ENCODE peak calls at places on chromosome 11, in four cellular contexts. Z, H, P and X are unnamed samples. For H3K9me3, the result is how much of the 10 kb centered on the place peaks cover.

GRCh38 chr11:120186408-120186798 is 24.4 kb upstream of the OAF start:
- DNase-seq in H (peak), P (peak), Z (no peak), X (no peak)

GRCh38 chr11:438101-438844 is 3.5 kb downstream of the ANO9 start:
- DNase-seq in P (no peak), Z (no peak), H (no peak), X (no peak)

GRCh38 chr11:64545605-64546004 is 45.4 kb upstream of the SLC22A12 start:
- DNase-seq in H (no peak), P (no peak), Z (no peak), X (no peak)

GRCh38 chr11:80727315-80727714 is 1286.5 kb upstream of the TENM4 start:
- DNase-seq in H (no peak), Z (peak), P (no peak), X (no peak)

GRCh38 chr11:78030429-78031325 is 7.6 kb upstream of the KCTD14 start:
- DNase-seq in Z (peak), H (peak), P (peak), X (no peak)

GRCh38 chr11:127157225-127157624 is 156.7 kb upstream of the KIRREL3 start:
- DNase-seq in H (no peak), Z (no peak), P (no peak), X (no peak)

GRCh38 chr11:1476946-1477736 is 9.4 kb downstream of the MOB2 start:
- DNase-seq in Z (no peak), P (peak), H (peak), X (no peak)

GRCh38 chr11:4713241-4713640 is 8.7 kb downstream of the MMP26 start:
- DNase-seq in P (no peak), H (no peak), Z (no peak), X (no peak)

GRCh38 chr11:74427377-74427776 is 29.1 kb upstream of the PGM2L1 start:
- DNase-seq in Z (no peak), H (no peak), P (no peak), X (no peak)

GRCh38 chr11:35332524-35332923 is 86.8 kb downstream of the SLC1A2 start:
- DNase-seq in Z (no peak), P (no peak), H (no peak), X (no peak)

GRCh38 chr11:34640050-34640971 is 19.4 kb downstream of the EHF start:
- DNase-seq in Z (peak), H (peak), P (no peak), X (no peak)

GRCh38 chr11:64447717-64448598 is 89.0 kb downstream of the RPS6KA4 start:
- DNase-seq in Z (no peak), H (peak), P (peak), X (no peak)

GRCh38 chr11:118789501-118790356 is 1.2 kb downstream of the DDX6 start:
- DNase-seq in H (no peak), Z (peak), P (no peak), X (no peak)

GRCh38 chr11:123517559-123518364 is 87.7 kb downstream of the GRAMD1B start:
- DNase-seq in P (no peak), Z (no peak), H (no peak), X (no peak)

GRCh38 chr11:405323-405975 is 9.3 kb downstream of the SIGIRR start:
- DNase-seq in H (no peak), P (peak), Z (no peak), X (no peak)

GRCh38 chr11:34512810-34513673 is 552 bp downstream of the ELF5 start:
- DNase-seq in P (no peak), Z (peak), H (peak), X (peak)

GRCh38 chr11:68363771-68364170 is 51.4 kb downstream of the LRP5 start:
- DNase-seq in H (no peak), P (no peak), Z (no peak), X (no peak)

GRCh38 chr11:68120212-68121066 is 749 bp downstream of the CHKA start:
- DNase-seq in Z (peak), P (peak), H (peak), X (peak)

GRCh38 chr11:33778682-33779081 is 4.4 kb upstream of the FBXO3 start:
- DNase-seq in H (no peak), Z (peak), P (no peak), X (no peak)

GRCh38 chr11:131579932-131580387 is 209.5 kb downstream of the NTM start:
- DNase-seq in Z (peak), P (no peak), H (no peak), X (no peak)

GRCh38 chr11:12218909-12219308 is 108.5 kb downstream of the MICAL2 start:
- DNase-seq in Z (no peak), H (no peak), P (no peak), X (no peak)

GRCh38 chr11:33413296-33413695 is 156.1 kb downstream of the HIPK3 start:
- DNase-seq in H (no peak), P (no peak), Z (no peak), X (no peak)

GRCh38 chr11:61749607-61750217 is 2.7 kb upstream of the MYRF start:
- DNase-seq in P (no peak), Z (peak), H (no peak), X (no peak)

GRCh38 chr11:68812526-68812925 is 29.2 kb downstream of the CPT1A start:
- DNase-seq in H (no peak), Z (no peak), P (no peak), X (no peak)

GRCh38 chr11:6962673-6963072 is 36.4 kb downstream of the ZNF215 start:
- DNase-seq in Z (no peak), P (no peak), H (no peak), X (no peak)

GRCh38 chr11:6614446-6614845 is 2.4 kb upstream of the TAF10 start:
- DNase-seq in H (no peak), Z (no peak), P (peak), X (no peak)

GRCh38 chr11:102446606-102447005 is 6.0 kb downstream of the TMEM123 start:
- DNase-seq in H (no peak), P (no peak), Z (no peak), X (no peak)

GRCh38 chr11:111676878-111677585 is 74.8 kb downstream of the SIK2 start:
- DNase-seq in H (no peak), Z (no peak), P (no peak), X (no peak)

GRCh38 chr11:29214833-29215232 is 802.0 kb downstream of the KCNA4 start:
- DNase-seq in Z (no peak), H (no peak), P (no peak), X (no peak)

GRCh38 chr11:4181780-4182721 is 87.5 kb downstream of the RRM1 start:
- DNase-seq in Z (peak), H (peak), P (no peak), X (no peak)

GRCh38 chr11:121478895-121479281 is 26.1 kb upstream of the SORL1-AS1 start:
- DNase-seq in P (no peak), Z (peak), H (no peak), X (no peak)

DNA sequence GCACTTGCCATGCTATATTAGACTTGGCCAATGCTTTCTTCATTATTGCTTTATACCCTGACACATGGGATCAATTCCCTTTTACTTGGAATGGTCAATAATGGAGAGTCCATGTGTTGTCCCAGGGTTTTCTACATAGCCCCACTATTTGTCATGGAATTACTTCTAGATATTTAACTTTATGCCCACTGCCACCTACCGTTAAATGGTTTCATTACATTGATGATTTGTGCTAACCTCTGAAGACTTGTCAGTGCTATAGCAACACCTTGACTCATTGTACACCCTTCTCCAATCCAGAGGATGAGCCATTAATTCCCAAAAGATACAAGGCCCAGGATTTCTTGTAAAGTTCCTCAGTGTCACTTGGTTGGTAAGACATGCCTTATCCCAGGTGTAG is 31.4 kb upstream of the SLC22A25 start:
- DNase-seq in H (no peak), P (no peak), Z (no peak), X (no peak)
- H3K9me3 ChIP-seq in H (under half), P (under half), Z (under half), X (under half)

GRCh38 chr11:37468344-37468743 is 870.3 kb upstream of the RAG2 start:
- DNase-seq in H (no peak), Z (no peak), P (no peak), X (no peak)

GRCh38 chr11:37459430-37459829 is 861.4 kb upstream of the RAG2 start:
- DNase-seq in Z (no peak), P (no peak), H (no peak), X (no peak)

DNA sequence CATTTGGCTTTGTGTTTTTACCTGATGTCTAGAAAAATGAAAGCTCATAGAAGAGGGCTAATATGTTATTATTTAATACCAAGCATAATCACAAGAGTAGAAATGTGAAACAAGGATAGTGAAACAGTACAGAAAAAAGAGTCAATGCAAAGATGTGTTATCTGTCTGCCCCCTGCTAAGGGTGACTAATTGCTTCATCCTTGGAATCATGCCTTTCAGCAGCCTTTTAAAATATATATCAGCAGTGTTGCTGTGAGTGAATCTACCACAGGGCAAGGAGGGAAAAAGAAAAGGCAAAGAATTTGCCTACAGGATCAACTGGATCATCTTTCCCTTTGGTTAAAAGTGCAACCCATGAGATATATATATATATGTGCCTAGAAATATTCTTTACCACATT is 867.2 kb upstream of the RAG2 start:
- DNase-seq in Z (no peak), H (no peak), P (no peak), X (no peak)
- H3K9me3 ChIP-seq in Z (under half), H (under half), P (under half), X (under half)

DNA sequence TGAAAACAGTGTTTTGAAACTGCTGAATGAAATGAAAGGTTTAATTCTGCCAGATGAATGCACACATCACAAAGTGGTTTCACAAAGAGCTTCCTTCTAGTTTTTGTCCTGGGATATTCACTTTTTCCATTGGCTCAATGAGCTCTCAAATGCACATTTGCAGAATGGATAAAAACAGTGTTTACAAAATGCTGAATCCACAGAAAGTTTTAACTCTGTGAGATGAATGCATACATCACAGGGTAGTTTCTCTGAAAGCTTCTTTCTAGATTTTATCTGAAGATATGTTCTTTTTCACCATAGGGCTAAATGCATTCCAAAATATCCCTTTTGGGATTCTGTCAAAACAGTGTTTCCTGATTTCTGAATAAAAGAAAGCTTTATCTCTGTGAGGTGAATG is 237.6 kb downstream of the OR4A5 start:
- DNase-seq in H (no peak), P (no peak), Z (no peak), X (no peak)
- H3K9me3 ChIP-seq in H (under half), P (under half), Z (half or more), X (under half)

DNA sequence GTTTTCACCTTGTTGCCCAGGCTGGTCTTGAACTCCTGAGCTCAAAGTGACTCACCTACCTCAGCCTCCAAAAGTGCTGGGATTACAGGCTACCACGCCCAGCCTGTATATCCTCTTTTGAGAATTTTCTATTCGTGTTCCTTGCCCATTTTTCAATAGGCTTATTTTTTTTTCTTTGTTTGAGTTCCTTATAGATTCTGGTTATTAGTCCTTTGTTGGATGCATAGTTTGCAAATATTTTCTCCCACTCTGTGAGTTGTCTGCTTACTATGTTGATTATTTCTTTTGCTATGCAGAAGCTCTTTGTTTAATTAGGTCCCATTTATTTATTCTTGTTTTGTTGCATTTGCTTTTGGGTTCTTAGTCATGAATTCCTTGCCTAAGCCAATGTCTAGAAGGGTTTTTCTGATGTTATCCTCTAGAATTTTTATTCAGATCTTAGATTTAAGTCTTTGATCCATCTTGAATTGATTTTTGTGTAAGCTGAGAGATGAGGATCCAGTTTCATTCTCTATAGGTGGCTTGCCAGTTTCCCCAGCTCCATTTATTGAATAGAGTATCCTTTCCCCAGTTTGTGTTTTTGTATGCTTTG is 17.7 kb upstream of the ZBED5 start:
- DNase-seq in P (no peak), H (no peak), Z (no peak), X (no peak)
- H3K9me3 ChIP-seq in P (under half), H (under half), Z (under half), X (under half)

DNA sequence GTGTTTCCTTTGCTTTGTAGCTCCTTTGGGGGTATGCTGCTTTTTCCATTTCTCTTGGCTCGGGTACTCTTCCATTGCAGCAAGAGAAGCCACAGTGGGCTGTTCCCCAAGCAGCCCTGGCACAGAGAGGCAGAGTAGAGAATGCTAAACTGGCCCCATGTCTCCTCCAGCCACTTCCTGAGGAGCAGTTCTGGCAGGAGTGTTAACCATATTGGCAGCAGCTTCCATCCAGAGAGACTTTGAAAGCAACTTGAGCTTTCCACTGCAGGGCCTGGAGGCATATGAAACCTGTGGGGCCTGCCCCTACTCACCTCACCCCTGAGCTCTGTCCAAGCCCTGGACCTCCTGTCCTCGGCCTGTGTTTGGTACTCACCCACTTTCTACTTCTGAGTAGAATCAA is 61.8 kb downstream of the ALX4 start:
- DNase-seq in Z (no peak), H (no peak), P (no peak), X (no peak)
- H3K9me3 ChIP-seq in Z (under half), H (under half), P (under half), X (under half)

DNA sequence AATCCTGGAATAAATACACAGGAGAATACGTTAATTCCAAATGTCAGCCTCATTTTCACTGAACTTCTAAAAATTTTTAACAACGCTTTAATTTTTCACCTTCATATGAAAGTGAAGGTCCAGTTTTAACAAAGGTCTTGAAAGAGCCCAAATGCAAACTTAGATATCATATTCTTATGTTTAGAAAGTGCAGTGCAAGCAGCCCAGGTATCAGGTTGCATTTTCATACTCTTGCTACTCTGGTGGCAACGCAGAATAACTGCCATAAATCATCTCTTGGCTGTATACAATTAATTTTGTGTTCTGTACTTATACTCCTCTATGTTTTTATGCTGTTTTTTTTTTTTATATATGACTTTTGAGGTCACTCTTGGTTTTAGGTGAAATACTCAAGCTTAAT is 496.7 kb upstream of the ARHGAP42 start:
- DNase-seq in Z (no peak), P (no peak), H (no peak), X (no peak)
- H3K9me3 ChIP-seq in Z (under half), P (under half), H (under half), X (under half)

GRCh38 chr11:129102756-129103155 is 89.4 kb downstream of the ARHGAP32 start:
- DNase-seq in H (no peak), P (no peak), Z (no peak), X (no peak)
- H3K9me3 ChIP-seq in H (under half), P (under half), Z (under half), X (under half)